ENCODE peak calls at places on chromosomes 7 and 10, in eight cellular contexts. One of them, this sample, is unnamed. For H3K4me1, the result is how much of the 10 kb centered on the place peaks cover.

GRCh38 chr7:4655311-4655710 is 26.8 kb upstream of the FOXK1 start:
- ATAC-seq in HCT116: no peak
- ATAC-seq in K562: no peak
- ATAC-seq in upper lobe of left lung: no peak
- ATAC-seq in right lobe of liver: no peak
- ATAC-seq in A549: no peak
- ATAC-seq in HepG2: no peak
- ATAC-seq in IMR-90: no peak
- ATAC-seq in this sample: no peak

GRCh38 chr10:3199488-3199887 is 26.9 kb upstream of the PITRM1 start:
- ATAC-seq in right lobe of liver: no peak
- ATAC-seq in K562: no peak
- ATAC-seq in A549: no peak
- ATAC-seq in HCT116: no peak
- ATAC-seq in IMR-90: no peak
- ATAC-seq in HepG2: no peak
- ATAC-seq in upper lobe of left lung: no peak
- ATAC-seq in this sample: no peak

GRCh38 chr10:123087786-123088185 is 48.0 kb upstream of the HMX3 start:
- ATAC-seq in IMR-90: no peak
- ATAC-seq in K562: no peak
- ATAC-seq in HCT116: no peak
- ATAC-seq in HepG2: no peak
- ATAC-seq in upper lobe of left lung: no peak
- ATAC-seq in right lobe of liver: no peak
- ATAC-seq in A549: no peak
- ATAC-seq in this sample: no peak

GRCh38 chr10:95832216-95833037 is 75.3 kb upstream of the CC2D2B start:
- ATAC-seq in right lobe of liver: peak
- ATAC-seq in HepG2: no peak
- ATAC-seq in A549: no peak
- ATAC-seq in HCT116: no peak
- ATAC-seq in upper lobe of left lung: no peak
- ATAC-seq in K562: no peak
- ATAC-seq in IMR-90: no peak
- ATAC-seq in this sample: peak

GRCh38 chr7:122802211-122802833 is 83.9 kb downstream of the CADPS2 start:
- ATAC-seq in IMR-90: no peak
- ATAC-seq in K562: no peak
- ATAC-seq in upper lobe of left lung: peak
- ATAC-seq in HepG2: no peak
- ATAC-seq in A549: no peak
- ATAC-seq in HCT116: no peak
- ATAC-seq in right lobe of liver: peak
- ATAC-seq in this sample: peak

GRCh38 chr7:12907774-12908173 is 220.3 kb downstream of the ARL4A start:
- ATAC-seq in A549: no peak
- ATAC-seq in K562: no peak
- ATAC-seq in IMR-90: no peak
- ATAC-seq in right lobe of liver: no peak
- ATAC-seq in HepG2: no peak
- ATAC-seq in HCT116: no peak
- ATAC-seq in upper lobe of left lung: no peak
- ATAC-seq in this sample: no peak

GRCh38 chr7:10121641-10122040 is 852.0 kb upstream of the PHF14 start:
- ATAC-seq in HepG2: no peak
- ATAC-seq in HCT116: no peak
- ATAC-seq in IMR-90: no peak
- ATAC-seq in A549: no peak
- ATAC-seq in right lobe of liver: no peak
- ATAC-seq in upper lobe of left lung: no peak
- ATAC-seq in K562: no peak
- ATAC-seq in this sample: no peak

GRCh38 chr10:14513061-14513460 is 182.3 kb upstream of the FRMD4A start:
- ATAC-seq in HepG2: no peak
- ATAC-seq in A549: no peak
- ATAC-seq in IMR-90: no peak
- ATAC-seq in K562: no peak
- ATAC-seq in right lobe of liver: no peak
- ATAC-seq in upper lobe of left lung: no peak
- ATAC-seq in HCT116: no peak
- ATAC-seq in this sample: no peak

GRCh38 chr7:74082770-74083116 is 861 bp upstream of the LIMK1 start:
- ATAC-seq in K562: no peak
- ATAC-seq in upper lobe of left lung: no peak
- ATAC-seq in IMR-90: no peak
- ATAC-seq in right lobe of liver: no peak
- ATAC-seq in HepG2: no peak
- ATAC-seq in A549: no peak
- ATAC-seq in HCT116: no peak
- ATAC-seq in this sample: no peak

GRCh38 chr7:74087791-74088453 is 4.3 kb downstream of the LIMK1 start:
- ATAC-seq in HepG2: no peak
- ATAC-seq in K562: no peak
- ATAC-seq in HCT116: no peak
- ATAC-seq in upper lobe of left lung: no peak
- ATAC-seq in A549: no peak
- ATAC-seq in IMR-90: no peak
- ATAC-seq in right lobe of liver: no peak
- ATAC-seq in this sample: no peak

GRCh38 chr7:74084722-74085578 is 1.3 kb downstream of the LIMK1 start:
- ATAC-seq in upper lobe of left lung: no peak
- ATAC-seq in A549: no peak
- ATAC-seq in K562: no peak
- ATAC-seq in HepG2: peak
- ATAC-seq in right lobe of liver: no peak
- ATAC-seq in HCT116: peak
- ATAC-seq in IMR-90: no peak
- ATAC-seq in this sample: no peak

GRCh38 chr7:74083928-74084721 is 521 bp downstream of the LIMK1 start:
- ATAC-seq in upper lobe of left lung: peak
- ATAC-seq in right lobe of liver: peak
- ATAC-seq in IMR-90: peak
- ATAC-seq in A549: peak
- ATAC-seq in K562: peak
- ATAC-seq in HCT116: peak
- ATAC-seq in HepG2: peak
- ATAC-seq in this sample: peak

DNA sequence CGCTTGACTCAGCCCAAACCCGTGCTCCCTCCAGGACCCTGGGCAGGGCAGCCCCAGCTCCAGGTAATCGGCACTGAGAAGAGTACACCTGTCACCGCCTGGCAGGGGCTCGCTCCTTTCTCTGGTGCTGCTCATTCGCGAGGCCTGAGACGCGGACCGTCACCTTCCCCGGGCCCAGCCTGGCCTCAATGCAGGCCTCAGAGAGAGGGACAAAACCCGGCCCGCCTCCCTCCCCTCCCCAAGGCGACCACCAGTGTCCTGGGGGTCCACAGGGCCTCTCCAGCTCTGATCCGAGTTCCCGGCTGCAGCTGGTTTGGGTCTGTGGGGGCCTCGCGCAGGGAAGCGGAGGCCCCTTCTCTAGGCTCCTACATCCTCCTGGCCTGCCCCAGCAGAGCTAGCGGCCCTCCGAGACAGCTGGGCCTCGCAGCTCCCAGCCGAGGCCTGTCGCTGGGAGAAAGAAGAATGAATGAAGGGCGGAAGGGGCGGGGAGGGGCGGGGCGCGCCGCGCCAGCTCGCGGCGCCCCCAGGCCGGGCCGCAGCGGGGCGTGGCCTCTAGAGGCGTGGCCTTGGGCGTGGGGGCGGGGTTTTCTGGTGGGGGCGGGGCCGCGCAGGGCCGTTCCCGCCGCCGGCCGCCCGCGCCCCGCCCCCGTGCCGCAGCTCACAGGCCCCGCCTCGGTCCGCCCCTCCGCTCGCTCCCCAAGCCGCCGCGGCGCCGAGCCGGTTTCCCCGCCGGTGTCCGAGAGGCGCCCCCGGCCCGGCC is at the start of gene LIMK1:
- ATAC-seq in upper lobe of left lung: peak
- ATAC-seq in IMR-90: peak
- ATAC-seq in HCT116: peak
- ATAC-seq in right lobe of liver: peak
- ATAC-seq in A549: peak
- ATAC-seq in K562: peak
- ATAC-seq in HepG2: peak
- ATAC-seq in this sample: peak
- TF ChIP-seq POLR2A in upper lobe of left lung: no peak
- TF ChIP-seq POLR2A in IMR-90: peak
- TF ChIP-seq POLR2A in HCT116: no peak
- TF ChIP-seq POLR2A in right lobe of liver: no peak
- TF ChIP-seq POLR2A in A549: peak
- TF ChIP-seq POLR2A in K562: peak
- TF ChIP-seq POLR2A in HepG2: peak
- TF ChIP-seq POLR2A in this sample: no peak

GRCh38 chr7:84228526-84228925 is 33.9 kb upstream of the SEMA3A start:
- ATAC-seq in A549: no peak
- ATAC-seq in IMR-90: no peak
- ATAC-seq in HCT116: no peak
- ATAC-seq in right lobe of liver: no peak
- ATAC-seq in HepG2: no peak
- ATAC-seq in K562: no peak
- ATAC-seq in upper lobe of left lung: no peak
- ATAC-seq in this sample: no peak

GRCh38 chr7:84236398-84236797 is 41.8 kb upstream of the SEMA3A start:
- ATAC-seq in HepG2: no peak
- ATAC-seq in right lobe of liver: no peak
- ATAC-seq in K562: no peak
- ATAC-seq in IMR-90: peak
- ATAC-seq in upper lobe of left lung: no peak
- ATAC-seq in A549: no peak
- ATAC-seq in HCT116: no peak
- ATAC-seq in this sample: no peak

GRCh38 chr7:84230491-84230890 is 35.9 kb upstream of the SEMA3A start:
- ATAC-seq in upper lobe of left lung: no peak
- ATAC-seq in K562: no peak
- ATAC-seq in HepG2: no peak
- ATAC-seq in right lobe of liver: no peak
- ATAC-seq in IMR-90: no peak
- ATAC-seq in HCT116: no peak
- ATAC-seq in A549: no peak
- ATAC-seq in this sample: no peak

GRCh38 chr7:84232653-84233052 is 38.1 kb upstream of the SEMA3A start:
- ATAC-seq in K562: no peak
- ATAC-seq in right lobe of liver: no peak
- ATAC-seq in upper lobe of left lung: no peak
- ATAC-seq in IMR-90: peak
- ATAC-seq in HepG2: no peak
- ATAC-seq in HCT116: peak
- ATAC-seq in A549: peak
- ATAC-seq in this sample: peak

DNA sequence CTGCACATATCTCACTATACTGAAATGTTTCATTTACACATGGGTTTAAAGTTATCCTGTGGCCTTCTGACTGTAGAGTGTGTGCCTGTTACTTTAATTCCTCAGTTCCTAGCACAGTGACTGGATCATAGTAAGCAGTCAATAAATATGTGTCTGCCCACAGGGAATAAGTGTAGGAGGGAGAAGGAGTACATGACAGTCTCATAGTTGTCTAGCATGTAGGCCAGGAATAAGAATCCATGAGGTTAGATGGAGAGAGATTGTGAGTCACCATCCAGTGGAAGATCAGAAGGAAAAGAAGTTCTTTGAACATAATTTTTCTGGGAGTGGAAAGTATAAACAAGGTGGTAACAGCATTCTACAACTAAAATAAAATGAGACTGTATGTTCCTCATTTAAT is 36.6 kb upstream of the SEMA3A start:
- ATAC-seq in A549: no peak
- ATAC-seq in IMR-90: peak
- ATAC-seq in right lobe of liver: no peak
- ATAC-seq in upper lobe of left lung: no peak
- ATAC-seq in HCT116: no peak
- ATAC-seq in K562: no peak
- ATAC-seq in HepG2: no peak
- ATAC-seq in this sample: peak
- H3K4me1 ChIP-seq in A549: under half
- H3K4me1 ChIP-seq in IMR-90: under half
- H3K4me1 ChIP-seq in right lobe of liver: under half
- H3K4me1 ChIP-seq in upper lobe of left lung: under half
- H3K4me1 ChIP-seq in HCT116: under half
- H3K4me1 ChIP-seq in K562: under half
- H3K4me1 ChIP-seq in HepG2: under half
- H3K4me1 ChIP-seq in this sample: under half

DNA sequence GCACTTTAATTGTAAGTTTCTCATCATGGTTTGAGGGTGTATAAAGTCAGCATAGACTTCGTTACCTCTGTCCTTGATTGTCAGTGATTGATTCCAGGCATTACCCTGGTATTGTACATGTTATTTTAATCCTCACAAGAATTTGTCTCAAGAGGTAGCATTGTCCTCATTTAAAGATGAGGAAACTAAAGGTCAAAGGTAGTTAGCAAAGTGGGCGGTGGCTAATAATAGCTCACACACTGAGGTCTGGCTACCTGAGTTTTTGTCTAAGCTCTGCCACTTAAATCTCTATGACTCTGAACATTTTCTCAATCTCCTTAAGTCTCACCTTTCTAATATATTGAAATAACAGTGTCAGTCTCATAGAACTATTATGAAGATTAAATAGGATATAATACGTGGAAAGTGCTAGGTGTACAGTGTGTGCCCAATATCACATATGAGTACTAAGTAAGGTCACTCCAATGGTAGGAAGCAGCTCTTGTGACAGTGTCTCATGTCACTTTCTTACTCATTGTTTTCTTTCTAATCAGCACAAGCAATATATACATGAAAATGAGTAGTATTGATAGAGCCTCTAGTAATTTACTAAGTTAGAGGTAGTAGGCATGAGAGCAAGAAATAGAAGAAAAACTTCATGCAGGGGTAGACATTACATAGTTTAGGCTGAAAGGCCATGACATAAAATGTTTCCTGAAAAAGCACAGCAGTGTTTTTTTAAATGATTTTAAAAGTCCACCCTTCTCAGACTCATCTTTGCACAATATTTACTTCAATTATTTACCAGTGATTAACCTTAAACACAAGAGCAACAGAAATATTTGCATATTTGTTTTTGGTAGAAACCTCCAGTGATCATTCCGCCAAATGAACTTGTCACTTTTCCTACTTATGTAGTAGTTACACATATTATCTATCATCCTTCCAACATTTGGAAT is 21.0 kb downstream of the AHR start:
- ATAC-seq in K562: no peak
- ATAC-seq in HCT116: no peak
- ATAC-seq in IMR-90: no peak
- ATAC-seq in right lobe of liver: peak
- ATAC-seq in upper lobe of left lung: no peak
- ATAC-seq in A549: no peak
- ATAC-seq in HepG2: peak
- ATAC-seq in this sample: no peak
- H3K27ac ChIP-seq in K562: no peak
- H3K27ac ChIP-seq in HCT116: no peak
- H3K27ac ChIP-seq in IMR-90: no peak
- H3K27ac ChIP-seq in right lobe of liver: peak
- H3K27ac ChIP-seq in upper lobe of left lung: peak
- H3K27ac ChIP-seq in A549: peak
- H3K27ac ChIP-seq in HepG2: peak
- H3K27ac ChIP-seq in this sample: no peak

GRCh38 chr10:108132303-108132702 is 967.8 kb upstream of the SORCS1 start:
- ATAC-seq in right lobe of liver: no peak
- ATAC-seq in K562: no peak
- ATAC-seq in A549: no peak
- ATAC-seq in upper lobe of left lung: no peak
- ATAC-seq in HepG2: no peak
- ATAC-seq in IMR-90: no peak
- ATAC-seq in HCT116: no peak
- ATAC-seq in this sample: no peak

GRCh38 chr10:108130575-108130974 is 966.1 kb upstream of the SORCS1 start:
- ATAC-seq in K562: no peak
- ATAC-seq in A549: no peak
- ATAC-seq in HCT116: no peak
- ATAC-seq in IMR-90: no peak
- ATAC-seq in upper lobe of left lung: no peak
- ATAC-seq in right lobe of liver: no peak
- ATAC-seq in HepG2: no peak
- ATAC-seq in this sample: no peak
- TF ChIP-seq POLR2A in K562: no peak
- TF ChIP-seq POLR2A in A549: no peak
- TF ChIP-seq POLR2A in HCT116: no peak
- TF ChIP-seq POLR2A in IMR-90: no peak
- TF ChIP-seq POLR2A in upper lobe of left lung: no peak
- TF ChIP-seq POLR2A in right lobe of liver: no peak
- TF ChIP-seq POLR2A in HepG2: no peak
- TF ChIP-seq POLR2A in this sample: no peak

This sample was measured in gastroesophageal sphincter.